ENCODE peak calls at places on chromosome 15, in nine cellular contexts. M is ovary; A is Peyer's patch; I is cardiac muscle cell; H is uterus; L is fibroblast of lung; D is MM.1S; R is aorta; F is effector memory CD4-positive, alpha-beta T cell. Q is an unnamed sample.

GRCh38 chr15:58260186-58260910 is 122.2 kb downstream of the AQP9 start:
- DNase-seq in H (no peak), I (no peak), M (no peak), D (no peak), A (no peak), F (no peak), L (no peak), R (no peak), Q (no peak)

GRCh38 chr15:98887976-98888375 is 119.6 kb downstream of the PGPEP1L start:
- DNase-seq in M (no peak), D (no peak), L (no peak), F (no peak), A (no peak), H (no peak), I (no peak), R (no peak), Q (no peak)

GRCh38 chr15:65904301-65904700 is 35.0 kb downstream of the RAB11A start:
- DNase-seq in D (no peak), A (no peak), H (no peak), L (peak; percentile 29), I (peak; percentile 20), R (no peak), M (no peak), F (no peak), Q (no peak)

GRCh38 chr15:88315221-88315878 is 58.8 kb upstream of the NTRK3 start:
- DNase-seq in M (no peak), R (no peak), I (no peak), H (no peak), A (no peak), D (no peak), F (no peak), L (no peak), Q (no peak)

GRCh38 chr15:91849749-91850161 is 3.8 kb upstream of the SLCO3A1 start:
- DNase-seq in R (no peak), H (no peak), L (peak; percentile 78), I (peak; percentile 79), D (peak; percentile 43), A (no peak), F (no peak), M (no peak), Q (no peak)

GRCh38 chr15:97745481-97746071 is 214.9 kb upstream of the ARRDC4 start:
- DNase-seq in D (peak; percentile 45), R (no peak), A (no peak), F (no peak), M (no peak), I (peak; percentile 18), L (peak; percentile 6), H (no peak), Q (peak; percentile 47)

GRCh38 chr15:71802770-71803169 is 7.6 kb upstream of the NR2E3 start:
- DNase-seq in L (no peak), R (no peak), H (no peak), D (peak; percentile 21), M (no peak), F (peak; percentile 2), A (no peak), I (no peak), Q (no peak)

GRCh38 chr15:72468103-72468502 is 6.0 kb upstream of the ARIH1 start:
- DNase-seq in A (no peak), M (no peak), L (no peak), F (no peak), R (no peak), I (no peak), D (no peak), H (no peak), Q (no peak)

GRCh38 chr15:100192092-100192695 is 149.6 kb downstream of the ADAMTS17 start:
- DNase-seq in I (no peak), A (peak; percentile 23), L (no peak), D (no peak), M (no peak), H (no peak), R (no peak), F (no peak), Q (no peak)

GRCh38 chr15:55619783-55620182 is 31.6 kb upstream of the PYGO1 start:
- DNase-seq in F (no peak), I (no peak), A (no peak), M (no peak), H (no peak), L (no peak), R (no peak), D (no peak), Q (no peak)

GRCh38 chr15:90947577-90948357 is 6.9 kb upstream of the RCCD1 start:
- DNase-seq in D (no peak), L (no peak), H (no peak), I (no peak), A (no peak), R (no peak), M (no peak), F (no peak), Q (no peak)

GRCh38 chr15:35874260-35874905 is 328.4 kb upstream of the DPH6 start:
- DNase-seq in H (no peak), A (no peak), L (peak; percentile 81), I (peak; percentile 61), M (no peak), R (no peak), F (no peak), D (no peak), Q (no peak)

GRCh38 chr15:34719883-34720148 is 35.0 kb downstream of the GJD2 start:
- DNase-seq in I (no peak), F (no peak), D (no peak), M (no peak), A (no peak), L (no peak), H (no peak), R (no peak), Q (no peak)

GRCh38 chr15:66148187-66148586 is 105.4 kb downstream of the MEGF11 start:
- DNase-seq in R (no peak), F (no peak), I (no peak), M (no peak), A (no peak), D (no peak), H (no peak), L (no peak), Q (no peak)

GRCh38 chr15:90465140-90465929 is 64.4 kb upstream of the CRTC3 start:
- DNase-seq in D (no peak), I (peak; percentile 77), M (no peak), F (no peak), L (peak; percentile 77), R (no peak), H (no peak), A (no peak), Q (no peak)

GRCh38 chr15:34737379-34737928 is 17.3 kb downstream of the GJD2 start:
- DNase-seq in D (no peak), F (no peak), H (no peak), A (no peak), I (no peak), M (no peak), R (no peak), L (no peak), Q (peak; percentile 37)

GRCh38 chr15:88529021-88529630 is 17.4 kb downstream of the DET1 start:
- DNase-seq in F (no peak), D (no peak), L (peak; percentile 25), I (peak; percentile 53), R (no peak), A (no peak), M (no peak), H (no peak), Q (peak; percentile 19)

GRCh38 chr15:91541286-91541685 is 312.2 kb upstream of the SLCO3A1 start:
- DNase-seq in F (no peak), I (no peak), D (no peak), L (no peak), M (no peak), A (no peak), H (no peak), R (no peak), Q (no peak)

DNA sequence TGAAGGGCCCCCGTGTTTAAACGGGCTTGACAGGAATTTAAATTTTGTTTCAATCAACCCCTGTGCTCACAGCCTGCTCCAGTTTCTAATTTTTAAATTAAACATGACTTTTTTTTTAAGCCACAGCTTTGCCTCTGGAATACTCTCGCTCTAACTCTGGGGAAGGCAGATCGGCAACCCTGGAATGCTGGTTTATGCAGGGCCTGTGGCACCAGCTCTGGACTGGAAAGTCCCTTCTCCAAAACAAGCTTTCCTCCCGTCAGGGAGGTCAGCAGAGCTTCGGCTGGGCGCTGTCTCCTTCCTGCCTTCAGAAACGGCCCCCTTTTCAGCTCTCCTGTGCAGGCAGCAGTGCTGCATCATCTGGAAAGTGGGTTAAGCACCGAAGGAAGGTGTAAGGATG is 42.7 kb upstream of the SKOR1 start:
- DNase-seq in M (no peak), F (no peak), H (no peak), R (no peak), L (no peak), A (no peak), I (no peak), D (peak; percentile 44), Q (no peak)
- H3K27ac ChIP-seq in M (no peak overlapping the region), F (no peak overlapping the region), H (no peak overlapping the region), R (no peak overlapping the region), L (no peak overlapping the region), A (no peak overlapping the region), I (no peak overlapping the region), D (peak overlapping the region; percentile 82), Q (no peak overlapping the region)

GRCh38 chr15:41946970-41947369 is 25.4 kb downstream of the EHD4 start:
- DNase-seq in F (no peak), D (no peak), R (no peak), L (no peak), A (no peak), I (no peak), H (no peak), M (no peak), Q (no peak)
- H3K4me1 ChIP-seq in F (no peaks in the 10 kb centered on the region), D (no peaks in the 10 kb centered on the region), R (peaks cover 3% of the 10 kb centered on the region), L (peaks cover 33% of the 10 kb centered on the region), A (no peaks in the 10 kb centered on the region), I (peaks cover 30% of the 10 kb centered on the region), H (no peaks in the 10 kb centered on the region), M (peaks cover 14% of the 10 kb centered on the region), Q (peaks cover 69% of the 10 kb centered on the region)

GRCh38 chr15:63283126-63283525 is 5.7 kb downstream of the APH1B start:
- DNase-seq in H (no peak), R (no peak), A (no peak), L (no peak), D (no peak), M (no peak), I (no peak), F (no peak), Q (no peak)

GRCh38 chr15:63276342-63277043 is 912 bp upstream of the APH1B start:
- DNase-seq in L (no peak), I (no peak), H (no peak), F (no peak), A (no peak), D (no peak), R (no peak), M (no peak), Q (no peak)

GRCh38 chr15:63277044-63277892 is at the start of gene APH1B:
- DNase-seq in M (peak; percentile 87), L (peak; percentile 72), D (peak; percentile 72), F (peak; percentile 81), I (peak; percentile 81), H (peak; percentile 88), R (peak; percentile 95), A (peak; percentile 90), Q (peak; percentile 92)

GRCh38 chr15:63274427-63274826 is 3.0 kb upstream of the APH1B start:
- DNase-seq in R (no peak), L (no peak), I (no peak), F (no peak), M (no peak), D (no peak), A (no peak), H (no peak), Q (no peak)

GRCh38 chr15:63277893-63278505 is 594 bp downstream of the APH1B start:
- DNase-seq in R (no peak), M (peak; percentile 26), A (no peak), L (no peak), F (no peak), H (peak; percentile 21), I (no peak), D (no peak), Q (no peak)
- H3K27ac ChIP-seq in R (peak overlapping the region; percentile 46), M (peak overlapping the region; percentile 90), A (peak overlapping the region; percentile 89), L (peak overlapping the region; percentile 73), F (peak overlapping the region; percentile 74), H (peak overlapping the region; percentile 91), I (no peak overlapping the region), D (no peak overlapping the region), Q (peak overlapping the region; percentile 85)

GRCh38 chr15:40045572-40046217 is 6.7 kb upstream of the SRP14 start:
- DNase-seq in L (no peak), I (no peak), A (no peak), D (peak; percentile 46), F (no peak), H (no peak), M (no peak), R (no peak), Q (peak; percentile 83)
- H3K4me1 ChIP-seq in L (peaks cover 28% of the 10 kb centered on the region), I (peaks cover 8% of the 10 kb centered on the region), A (peaks cover 33% of the 10 kb centered on the region), D (peaks cover 43% of the 10 kb centered on the region), F (peaks cover 33% of the 10 kb centered on the region), H (peaks cover 11% of the 10 kb centered on the region), M (peaks cover 14% of the 10 kb centered on the region), R (no peaks in the 10 kb centered on the region), Q (peaks cover 41% of the 10 kb centered on the region)